ENCODE peak calls at places on chromosome 4, in ten cellular contexts. One of them, this sample, is unnamed.
A peak's percentile ranks its signal among the peaks of the same experiment; 100 is the strongest.

GRCh38 chr4:24867766-24868296 is 45.0 kb downstream of the CCDC149 start:
- ATAC-seq in upper lobe of right lung: no peak
- ATAC-seq in activated T-cell treated with anti-CD3 and anti-CD28 coated beads, Interleukin-2, amount 50 U/mL, for 4 hours: no peak
- ATAC-seq in right cardiac atrium: no peak
- ATAC-seq in left lung: no peak
- ATAC-seq in CD4-positive, CD25-positive, alpha-beta regulatory T cell: no peak
- ATAC-seq in left ventricle myocardium superior: no peak
- ATAC-seq in activated naive CD8-positive, alpha-beta T cell treated with anti-CD3 and anti-CD28 coated beads, Interleukin-2, amount 10 ng/mL, durations not matched to agents 7 days and 5 days: no peak
- ATAC-seq in CD4-positive, alpha-beta T cell: no peak
- ATAC-seq in left cardiac atrium: no peak
- ATAC-seq in this sample: no peak

GRCh38 chr4:162104459-162105124 is 59.2 kb downstream of the FSTL5 start:
- ATAC-seq in upper lobe of right lung: no peak
- ATAC-seq in activated T-cell treated with anti-CD3 and anti-CD28 coated beads, Interleukin-2, amount 50 U/mL, for 4 hours: no peak
- ATAC-seq in right cardiac atrium: no peak
- ATAC-seq in left lung: no peak
- ATAC-seq in CD4-positive, CD25-positive, alpha-beta regulatory T cell: no peak
- ATAC-seq in left ventricle myocardium superior: no peak
- ATAC-seq in activated naive CD8-positive, alpha-beta T cell treated with anti-CD3 and anti-CD28 coated beads, Interleukin-2, amount 10 ng/mL, durations not matched to agents 7 days and 5 days: no peak
- ATAC-seq in CD4-positive, alpha-beta T cell: no peak
- ATAC-seq in left cardiac atrium: no peak
- ATAC-seq in this sample: no peak

GRCh38 chr4:139599076-139599475 is 43.1 kb upstream of the SETD7 start:
- ATAC-seq in upper lobe of right lung: no peak
- ATAC-seq in activated T-cell treated with anti-CD3 and anti-CD28 coated beads, Interleukin-2, amount 50 U/mL, for 4 hours: no peak
- ATAC-seq in right cardiac atrium: no peak
- ATAC-seq in left lung: no peak
- ATAC-seq in CD4-positive, CD25-positive, alpha-beta regulatory T cell: no peak
- ATAC-seq in left ventricle myocardium superior: no peak
- ATAC-seq in activated naive CD8-positive, alpha-beta T cell treated with anti-CD3 and anti-CD28 coated beads, Interleukin-2, amount 10 ng/mL, durations not matched to agents 7 days and 5 days: no peak
- ATAC-seq in CD4-positive, alpha-beta T cell: no peak
- ATAC-seq in left cardiac atrium: no peak
- ATAC-seq in this sample: peak; percentile 41

GRCh38 chr4:15410750-15411149 is 17.1 kb upstream of the C1QTNF7 start:
- ATAC-seq in upper lobe of right lung: no peak
- ATAC-seq in activated T-cell treated with anti-CD3 and anti-CD28 coated beads, Interleukin-2, amount 50 U/mL, for 4 hours: no peak
- ATAC-seq in right cardiac atrium: no peak
- ATAC-seq in left lung: no peak
- ATAC-seq in CD4-positive, CD25-positive, alpha-beta regulatory T cell: no peak
- ATAC-seq in left ventricle myocardium superior: no peak
- ATAC-seq in activated naive CD8-positive, alpha-beta T cell treated with anti-CD3 and anti-CD28 coated beads, Interleukin-2, amount 10 ng/mL, durations not matched to agents 7 days and 5 days: peak; percentile 82
- ATAC-seq in CD4-positive, alpha-beta T cell: peak; percentile 66
- ATAC-seq in left cardiac atrium: no peak
- ATAC-seq in this sample: no peak

GRCh38 chr4:183436417-183436816 is 8.0 kb upstream of the CDKN2AIP start:
- ATAC-seq in upper lobe of right lung: peak; percentile 54
- ATAC-seq in activated T-cell treated with anti-CD3 and anti-CD28 coated beads, Interleukin-2, amount 50 U/mL, for 4 hours: no peak
- ATAC-seq in right cardiac atrium: peak; percentile 52
- ATAC-seq in left lung: no peak
- ATAC-seq in CD4-positive, CD25-positive, alpha-beta regulatory T cell: no peak
- ATAC-seq in left ventricle myocardium superior: no peak
- ATAC-seq in activated naive CD8-positive, alpha-beta T cell treated with anti-CD3 and anti-CD28 coated beads, Interleukin-2, amount 10 ng/mL, durations not matched to agents 7 days and 5 days: no peak
- ATAC-seq in CD4-positive, alpha-beta T cell: no peak
- ATAC-seq in left cardiac atrium: no peak
- ATAC-seq in this sample: no peak

GRCh38 chr4:80500593-80500992 is 165.1 kb downstream of the CFAP299 start:
- ATAC-seq in upper lobe of right lung: peak; percentile 54
- ATAC-seq in activated T-cell treated with anti-CD3 and anti-CD28 coated beads, Interleukin-2, amount 50 U/mL, for 4 hours: peak; percentile 56
- ATAC-seq in right cardiac atrium: no peak
- ATAC-seq in left lung: no peak
- ATAC-seq in CD4-positive, CD25-positive, alpha-beta regulatory T cell: peak; percentile 99
- ATAC-seq in left ventricle myocardium superior: no peak
- ATAC-seq in activated naive CD8-positive, alpha-beta T cell treated with anti-CD3 and anti-CD28 coated beads, Interleukin-2, amount 10 ng/mL, durations not matched to agents 7 days and 5 days: peak; percentile 94
- ATAC-seq in CD4-positive, alpha-beta T cell: peak; percentile 99
- ATAC-seq in left cardiac atrium: peak; percentile 30
- ATAC-seq in this sample: no peak

GRCh38 chr4:133059117-133059516 is 90.0 kb upstream of the PCDH10 start:
- ATAC-seq in upper lobe of right lung: no peak
- ATAC-seq in activated T-cell treated with anti-CD3 and anti-CD28 coated beads, Interleukin-2, amount 50 U/mL, for 4 hours: no peak
- ATAC-seq in right cardiac atrium: no peak
- ATAC-seq in left lung: no peak
- ATAC-seq in CD4-positive, CD25-positive, alpha-beta regulatory T cell: no peak
- ATAC-seq in left ventricle myocardium superior: no peak
- ATAC-seq in activated naive CD8-positive, alpha-beta T cell treated with anti-CD3 and anti-CD28 coated beads, Interleukin-2, amount 10 ng/mL, durations not matched to agents 7 days and 5 days: no peak
- ATAC-seq in CD4-positive, alpha-beta T cell: no peak
- ATAC-seq in left cardiac atrium: no peak
- ATAC-seq in this sample: no peak

GRCh38 chr4:70739496-70740337 is 18.0 kb downstream of the RUFY3 start:
- ATAC-seq in upper lobe of right lung: peak; percentile 62
- ATAC-seq in activated T-cell treated with anti-CD3 and anti-CD28 coated beads, Interleukin-2, amount 50 U/mL, for 4 hours: no peak
- ATAC-seq in right cardiac atrium: no peak
- ATAC-seq in left lung: peak; percentile 62
- ATAC-seq in CD4-positive, CD25-positive, alpha-beta regulatory T cell: no peak
- ATAC-seq in left ventricle myocardium superior: no peak
- ATAC-seq in activated naive CD8-positive, alpha-beta T cell treated with anti-CD3 and anti-CD28 coated beads, Interleukin-2, amount 10 ng/mL, durations not matched to agents 7 days and 5 days: no peak
- ATAC-seq in CD4-positive, alpha-beta T cell: no peak
- ATAC-seq in left cardiac atrium: no peak
- ATAC-seq in this sample: no peak

GRCh38 chr4:38177035-38177791 is 217.0 kb downstream of the PTTG2 start:
- ATAC-seq in upper lobe of right lung: no peak
- ATAC-seq in activated T-cell treated with anti-CD3 and anti-CD28 coated beads, Interleukin-2, amount 50 U/mL, for 4 hours: peak; percentile 61
- ATAC-seq in right cardiac atrium: peak; percentile 72
- ATAC-seq in left lung: peak; percentile 13
- ATAC-seq in CD4-positive, CD25-positive, alpha-beta regulatory T cell: peak; percentile 42
- ATAC-seq in left ventricle myocardium superior: peak; percentile 57
- ATAC-seq in activated naive CD8-positive, alpha-beta T cell treated with anti-CD3 and anti-CD28 coated beads, Interleukin-2, amount 10 ng/mL, durations not matched to agents 7 days and 5 days: peak; percentile 68
- ATAC-seq in CD4-positive, alpha-beta T cell: peak; percentile 58
- ATAC-seq in left cardiac atrium: peak; percentile 33
- ATAC-seq in this sample: peak; percentile 40